ENCODE peak calls at places on chromosomes 12 and 14, in six cellular contexts. P is left lung, Q is GM23248, E is GM12878, I is fibroblast of lung, X is lung. L is an unnamed sample. For H3K4me1, the result is how much of the 10 kb centered on the place peaks cover.

GRCh38 chr12:26723379-26724308 is 109.3 kb downstream of the ITPR2 start:
- DNase-seq in P (no peak), Q (peak), E (no peak), I (peak), X (no peak), L (peak)

GRCh38 chr12:114933428-114934160 is 249.6 kb upstream of the TBX3 start:
- DNase-seq in P (no peak), Q (peak), E (no peak), I (peak), X (no peak), L (peak)

GRCh38 chr12:52419656-52420055 is 13.5 kb upstream of the KRT82 start:
- DNase-seq in P (no peak), Q (peak), E (no peak), I (no peak), X (no peak), L (no peak)

GRCh38 chr14:32980178-32980886 is 41.7 kb downstream of the NPAS3 start:
- DNase-seq in P (no peak), Q (no peak), E (no peak), I (no peak), X (no peak), L (no peak)

GRCh38 chr12:109717390-109718357 is 4.0 kb downstream of the FAM222A start:
- DNase-seq in P (no peak), Q (no peak), E (no peak), I (no peak), X (no peak), L (no peak)

GRCh38 chr12:93857279-93857894 is 180.2 kb downstream of the CRADD start:
- DNase-seq in P (no peak), Q (peak), E (no peak), I (peak), X (no peak), L (peak)

GRCh38 chr12:3544296-3544965 is 53.4 kb downstream of the PRMT8 start:
- DNase-seq in P (no peak), Q (no peak), E (no peak), I (no peak), X (no peak), L (no peak)

GRCh38 chr14:65035049-65035448 is 48.4 kb downstream of the FNTB start:
- DNase-seq in P (no peak), Q (no peak), E (no peak), I (peak), X (peak), L (no peak)

GRCh38 chr12:29208060-29208459 is 59.0 kb downstream of the FAR2 start:
- DNase-seq in P (no peak), Q (no peak), E (no peak), I (no peak), X (no peak), L (no peak)

GRCh38 chr12:49389092-49389703 is 21.9 kb downstream of the SPATS2 start:
- DNase-seq in P (peak), Q (no peak), E (no peak), I (no peak), X (peak), L (no peak)

GRCh38 chr12:117188961-117189724 is 1.1 kb downstream of the FBXO21 start:
- DNase-seq in P (no peak), Q (peak), E (no peak), I (peak), X (no peak), L (peak)

GRCh38 chr14:91068642-91069041 is 8.2 kb upstream of the RPS6KA5 start:
- DNase-seq in P (no peak), Q (no peak), E (no peak), I (no peak), X (no peak), L (no peak)

GRCh38 chr12:67925077-67925476 is 64.2 kb upstream of the IFNG-AS1 start:
- DNase-seq in P (no peak), Q (no peak), E (no peak), I (no peak), X (peak), L (no peak)

GRCh38 chr14:70655110-70655826 is 13.6 kb downstream of the TTC9 start:
- DNase-seq in P (no peak), Q (no peak), E (peak), I (no peak), X (no peak), L (no peak)

GRCh38 chr12:44347145-44347544 is 511.3 kb downstream of the TMEM117 start:
- DNase-seq in P (no peak), Q (no peak), E (no peak), I (no peak), X (no peak), L (no peak)

GRCh38 chr14:89182326-89182725 is 234.7 kb downstream of the FOXN3 start:
- DNase-seq in P (no peak), Q (no peak), E (no peak), I (no peak), X (no peak), L (no peak)
- H3K4me1 ChIP-seq in P (under half), Q (under half), E (under half), I (under half), X (under half), L (under half)

GRCh38 chr12:97464241-97465011 is 1.8 kb downstream of the RMST start:
- DNase-seq in P (no peak), Q (no peak), E (no peak), I (no peak), X (no peak), L (no peak)
- H3K4me1 ChIP-seq in P (under half), Q (under half), E (under half), I (under half), X (under half), L (under half)

DNA sequence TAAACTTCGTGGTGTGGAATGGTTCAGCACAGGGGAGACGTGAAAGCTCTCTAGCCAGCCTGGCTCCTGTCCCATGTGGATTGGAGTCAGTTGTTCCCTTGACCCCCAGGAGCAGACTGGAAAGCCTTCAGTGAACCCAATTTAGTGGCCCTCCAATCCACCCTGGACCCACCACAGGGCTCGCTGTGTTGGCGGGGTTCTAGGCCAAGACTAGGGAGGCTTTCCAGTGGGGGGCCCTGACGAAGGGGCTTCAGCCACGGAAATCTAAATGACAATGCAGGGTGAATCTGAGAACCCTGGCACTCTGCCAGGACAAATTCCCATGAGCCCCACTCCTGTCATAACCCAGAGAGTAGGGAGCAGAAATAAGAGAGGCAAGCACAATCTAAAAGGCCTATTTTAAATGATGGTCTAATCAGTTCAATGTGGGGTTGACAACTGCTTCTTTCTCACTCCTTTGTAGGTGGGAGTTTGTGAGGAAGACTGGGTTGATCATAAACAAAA is 110.8 kb downstream of the SLC35F4 start:
- DNase-seq in P (no peak), Q (no peak), E (no peak), I (no peak), X (no peak), L (no peak)
- H3K4me1 ChIP-seq in P (under half), Q (under half), E (under half), I (under half), X (under half), L (under half)

GRCh38 chr14:68960123-68960522 is 19.0 kb downstream of the ACTN1 start:
- DNase-seq in P (no peak), Q (no peak), E (no peak), I (no peak), X (no peak), L (no peak)
- H3K4me1 ChIP-seq in P (half or more), Q (half or more), E (under half), I (half or more), X (under half), L (half or more)

GRCh38 chr14:104691546-104692260 is 2.3 kb downstream of the INF2 start:
- DNase-seq in P (peak), Q (no peak), E (no peak), I (no peak), X (no peak), L (no peak)
- H3K4me1 ChIP-seq in P (half or more), Q (under half), E (under half), I (under half), X (under half), L (under half)

GRCh38 chr12:96196781-96197180 is 2.6 kb downstream of the ELK3 start:
- DNase-seq in P (no peak), Q (peak), E (no peak), I (peak), X (no peak), L (peak)

GRCh38 chr12:96195845-96196451 is 1.8 kb downstream of the ELK3 start:
- DNase-seq in P (no peak), Q (peak), E (no peak), I (peak), X (no peak), L (peak)

GRCh38 chr12:96198970-96199369 is 4.8 kb downstream of the ELK3 start:
- DNase-seq in P (no peak), Q (peak), E (no peak), I (peak), X (no peak), L (peak)

GRCh38 chr12:96199465-96199864 is 5.3 kb downstream of the ELK3 start:
- DNase-seq in P (no peak), Q (no peak), E (no peak), I (no peak), X (no peak), L (no peak)

GRCh38 chr12:96197503-96198272 is 3.5 kb downstream of the ELK3 start:
- DNase-seq in P (no peak), Q (peak), E (no peak), I (peak), X (no peak), L (peak)
- H3K4me1 ChIP-seq in P (half or more), Q (under half), E (under half), I (under half), X (under half), L (under half)